ENCODE peak calls at places on chromosomes 4 and X, in five cellular contexts. One of them, this sample, is unnamed.
A peak's percentile ranks its signal among the peaks of the same experiment; 100 is the strongest.

GRCh38 chrX:123291623-123292022 is 107.5 kb downstream of the GRIA3 start:
- DNase-seq in activated B cell treated with CpG ODN at 0.5 μM for 24 hours: no peak
- DNase-seq in mucosa of descending colon: no peak
- DNase-seq in dorsolateral prefrontal cortex: no peak
- DNase-seq in choroid plexus epithelial cell: no peak
- DNase-seq in this sample: no peak

GRCh38 chr4:87087015-87087920 is 133.2 kb downstream of the KLHL8 start:
- DNase-seq in dorsolateral prefrontal cortex: no peak
- DNase-seq in mucosa of descending colon: no peak
- DNase-seq in choroid plexus epithelial cell: no peak
- DNase-seq in activated B cell treated with CpG ODN at 0.5 μM for 24 hours: no peak
- DNase-seq in this sample: no peak

GRCh38 chrX:10477525-10477924 is 142.9 kb downstream of the MID1 start:
- DNase-seq in dorsolateral prefrontal cortex: no peak
- DNase-seq in mucosa of descending colon: no peak
- DNase-seq in choroid plexus epithelial cell: no peak
- DNase-seq in activated B cell treated with CpG ODN at 0.5 μM for 24 hours: no peak
- DNase-seq in this sample: no peak

GRCh38 chrX:116010939-116011338 is 159.6 kb upstream of the AGTR2 start:
- DNase-seq in activated B cell treated with CpG ODN at 0.5 μM for 24 hours: no peak
- DNase-seq in choroid plexus epithelial cell: no peak
- DNase-seq in mucosa of descending colon: no peak
- DNase-seq in dorsolateral prefrontal cortex: no peak
- DNase-seq in this sample: no peak

GRCh38 chr4:177124436-177124835 is 185.2 kb upstream of the NEIL3 start:
- DNase-seq in activated B cell treated with CpG ODN at 0.5 μM for 24 hours: no peak
- DNase-seq in dorsolateral prefrontal cortex: no peak
- DNase-seq in mucosa of descending colon: no peak
- DNase-seq in choroid plexus epithelial cell: no peak
- DNase-seq in this sample: no peak

GRCh38 chrX:93420635-93421034 is 252.7 kb downstream of the NAP1L3 start:
- DNase-seq in dorsolateral prefrontal cortex: no peak
- DNase-seq in activated B cell treated with CpG ODN at 0.5 μM for 24 hours: no peak
- DNase-seq in choroid plexus epithelial cell: no peak
- DNase-seq in mucosa of descending colon: no peak
- DNase-seq in this sample: no peak

GRCh38 chr4:156322592-156322991 is 368.9 kb upstream of the CTSO start:
- DNase-seq in choroid plexus epithelial cell: peak; percentile 73
- DNase-seq in activated B cell treated with CpG ODN at 0.5 μM for 24 hours: no peak
- DNase-seq in mucosa of descending colon: no peak
- DNase-seq in dorsolateral prefrontal cortex: no peak
- DNase-seq in this sample: no peak

GRCh38 chr4:78720994-78721677 is 55.0 kb upstream of the BMP2K start:
- DNase-seq in mucosa of descending colon: no peak
- DNase-seq in dorsolateral prefrontal cortex: no peak
- DNase-seq in activated B cell treated with CpG ODN at 0.5 μM for 24 hours: no peak
- DNase-seq in choroid plexus epithelial cell: no peak
- DNase-seq in this sample: no peak

GRCh38 chr4:121740796-121741409 is 24.1 kb downstream of the SMIM43 start:
- DNase-seq in dorsolateral prefrontal cortex: no peak
- DNase-seq in choroid plexus epithelial cell: no peak
- DNase-seq in activated B cell treated with CpG ODN at 0.5 μM for 24 hours: no peak
- DNase-seq in mucosa of descending colon: no peak
- DNase-seq in this sample: no peak

GRCh38 chr4:182507808-182508207 is 264.6 kb downstream of the TENM3 start:
- DNase-seq in mucosa of descending colon: no peak
- DNase-seq in choroid plexus epithelial cell: no peak
- DNase-seq in activated B cell treated with CpG ODN at 0.5 μM for 24 hours: no peak
- DNase-seq in dorsolateral prefrontal cortex: no peak
- DNase-seq in this sample: no peak

GRCh38 chr4:54414545-54414944 is 185.5 kb downstream of the PDGFRA start:
- DNase-seq in dorsolateral prefrontal cortex: no peak
- DNase-seq in choroid plexus epithelial cell: no peak
- DNase-seq in activated B cell treated with CpG ODN at 0.5 μM for 24 hours: no peak
- DNase-seq in mucosa of descending colon: no peak
- DNase-seq in this sample: no peak

GRCh38 chr4:20687894-20688293 is 12.4 kb upstream of the PACRGL start:
- DNase-seq in activated B cell treated with CpG ODN at 0.5 μM for 24 hours: no peak
- DNase-seq in mucosa of descending colon: no peak
- DNase-seq in dorsolateral prefrontal cortex: no peak
- DNase-seq in choroid plexus epithelial cell: peak; percentile 50
- DNase-seq in this sample: no peak

GRCh38 chrX:37921758-37922157 is 74.4 kb upstream of the DYNLT3 start:
- DNase-seq in choroid plexus epithelial cell: peak; percentile 26
- DNase-seq in dorsolateral prefrontal cortex: no peak
- DNase-seq in mucosa of descending colon: no peak
- DNase-seq in activated B cell treated with CpG ODN at 0.5 μM for 24 hours: no peak
- DNase-seq in this sample: no peak

GRCh38 chr4:153115322-153116100 is 88.7 kb upstream of the TRIM2 start:
- DNase-seq in mucosa of descending colon: no peak
- DNase-seq in dorsolateral prefrontal cortex: no peak
- DNase-seq in choroid plexus epithelial cell: peak; percentile 77
- DNase-seq in activated B cell treated with CpG ODN at 0.5 μM for 24 hours: peak; percentile 31
- DNase-seq in this sample: peak; percentile 46

GRCh38 chrX:140040397-140040796 is 75.1 kb upstream of the CXorf66 start:
- DNase-seq in mucosa of descending colon: no peak
- DNase-seq in dorsolateral prefrontal cortex: no peak
- DNase-seq in choroid plexus epithelial cell: no peak
- DNase-seq in activated B cell treated with CpG ODN at 0.5 μM for 24 hours: no peak
- DNase-seq in this sample: no peak

GRCh38 chr4:142551513-142552280 is 294.4 kb downstream of the INPP4B start:
- DNase-seq in activated B cell treated with CpG ODN at 0.5 μM for 24 hours: no peak
- DNase-seq in dorsolateral prefrontal cortex: no peak
- DNase-seq in mucosa of descending colon: no peak
- DNase-seq in choroid plexus epithelial cell: no peak
- DNase-seq in this sample: no peak

GRCh38 chr4:24496597-24496996 is 87.8 kb downstream of the DHX15 start:
- DNase-seq in dorsolateral prefrontal cortex: no peak
- DNase-seq in activated B cell treated with CpG ODN at 0.5 μM for 24 hours: no peak
- DNase-seq in mucosa of descending colon: no peak
- DNase-seq in choroid plexus epithelial cell: no peak
- DNase-seq in this sample: no peak

GRCh38 chr4:3186609-3187008 is 62.4 kb upstream of the MSANTD1 start:
- DNase-seq in choroid plexus epithelial cell: no peak
- DNase-seq in mucosa of descending colon: no peak
- DNase-seq in dorsolateral prefrontal cortex: no peak
- DNase-seq in activated B cell treated with CpG ODN at 0.5 μM for 24 hours: no peak
- DNase-seq in this sample: no peak

GRCh38 chrX:13254076-13254785 is 65.6 kb downstream of the ATXN3L start:
- DNase-seq in mucosa of descending colon: peak; percentile 36
- DNase-seq in activated B cell treated with CpG ODN at 0.5 μM for 24 hours: no peak
- DNase-seq in choroid plexus epithelial cell: peak; percentile 85
- DNase-seq in dorsolateral prefrontal cortex: no peak
- DNase-seq in this sample: no peak

GRCh38 chr4:105088110-105088879 is 58.4 kb upstream of the TET2 start:
- DNase-seq in activated B cell treated with CpG ODN at 0.5 μM for 24 hours: no peak
- DNase-seq in dorsolateral prefrontal cortex: no peak
- DNase-seq in mucosa of descending colon: no peak
- DNase-seq in choroid plexus epithelial cell: peak; percentile 68
- DNase-seq in this sample: no peak

GRCh38 chr4:79445371-79445781 is 37.3 kb upstream of the GK2 start:
- DNase-seq in choroid plexus epithelial cell: no peak
- DNase-seq in dorsolateral prefrontal cortex: no peak
- DNase-seq in activated B cell treated with CpG ODN at 0.5 μM for 24 hours: no peak
- DNase-seq in mucosa of descending colon: no peak
- DNase-seq in this sample: no peak

GRCh38 chr4:152032722-152033131 is 271.9 kb upstream of the GATB start:
- DNase-seq in activated B cell treated with CpG ODN at 0.5 μM for 24 hours: no peak
- DNase-seq in choroid plexus epithelial cell: peak; percentile 49
- DNase-seq in mucosa of descending colon: no peak
- DNase-seq in dorsolateral prefrontal cortex: no peak
- DNase-seq in this sample: no peak

GRCh38 chr4:165621983-165622382 is 243.2 kb downstream of the CPE start:
- DNase-seq in activated B cell treated with CpG ODN at 0.5 μM for 24 hours: no peak
- DNase-seq in dorsolateral prefrontal cortex: no peak
- DNase-seq in mucosa of descending colon: no peak
- DNase-seq in choroid plexus epithelial cell: no peak
- DNase-seq in this sample: no peak

GRCh38 chrX:112636951-112637541 is 42.7 kb downstream of the LHFPL1 start:
- DNase-seq in dorsolateral prefrontal cortex: no peak
- DNase-seq in activated B cell treated with CpG ODN at 0.5 μM for 24 hours: no peak
- DNase-seq in mucosa of descending colon: no peak
- DNase-seq in choroid plexus epithelial cell: peak; percentile 14
- DNase-seq in this sample: no peak

GRCh38 chr4:165383757-165384156 is 4.9 kb downstream of the CPE start:
- DNase-seq in dorsolateral prefrontal cortex: no peak
- DNase-seq in activated B cell treated with CpG ODN at 0.5 μM for 24 hours: no peak
- DNase-seq in mucosa of descending colon: no peak
- DNase-seq in choroid plexus epithelial cell: peak; percentile 45
- DNase-seq in this sample: no peak

GRCh38 chrX:136183917-136184316 is 36.6 kb downstream of the FHL1 start:
- DNase-seq in activated B cell treated with CpG ODN at 0.5 μM for 24 hours: no peak
- DNase-seq in choroid plexus epithelial cell: peak; percentile 56
- DNase-seq in mucosa of descending colon: no peak
- DNase-seq in dorsolateral prefrontal cortex: no peak
- DNase-seq in this sample: no peak

GRCh38 chr4:174672276-174672675 is 150.0 kb upstream of the HPGD start:
- DNase-seq in mucosa of descending colon: no peak
- DNase-seq in choroid plexus epithelial cell: peak; percentile 36
- DNase-seq in dorsolateral prefrontal cortex: no peak
- DNase-seq in activated B cell treated with CpG ODN at 0.5 μM for 24 hours: no peak
- DNase-seq in this sample: no peak

GRCh38 chr4:7151668-7152227 is 40.6 kb upstream of the SORCS2 start:
- DNase-seq in mucosa of descending colon: no peak
- DNase-seq in activated B cell treated with CpG ODN at 0.5 μM for 24 hours: no peak
- DNase-seq in choroid plexus epithelial cell: no peak
- DNase-seq in dorsolateral prefrontal cortex: no peak
- DNase-seq in this sample: no peak
- TF ChIP-seq CTCF in mucosa of descending colon: peak; percentile 12
- TF ChIP-seq CTCF in activated B cell treated with CpG ODN at 0.5 μM for 24 hours: no peak
- TF ChIP-seq CTCF in choroid plexus epithelial cell: peak; percentile 49
- TF ChIP-seq CTCF in dorsolateral prefrontal cortex: no peak
- TF ChIP-seq CTCF in this sample: no peak

GRCh38 chrX:125137521-125137920 is 182.2 kb upstream of the TEX13C start:
- DNase-seq in mucosa of descending colon: no peak
- DNase-seq in choroid plexus epithelial cell: no peak
- DNase-seq in dorsolateral prefrontal cortex: no peak
- DNase-seq in activated B cell treated with CpG ODN at 0.5 μM for 24 hours: no peak
- DNase-seq in this sample: no peak

GRCh38 chrX:125131146-125131545 is 188.5 kb upstream of the TEX13C start:
- DNase-seq in dorsolateral prefrontal cortex: no peak
- DNase-seq in choroid plexus epithelial cell: no peak
- DNase-seq in activated B cell treated with CpG ODN at 0.5 μM for 24 hours: no peak
- DNase-seq in mucosa of descending colon: no peak
- DNase-seq in this sample: no peak

GRCh38 chrX:125132274-125132673 is 187.4 kb upstream of the TEX13C start:
- DNase-seq in dorsolateral prefrontal cortex: no peak
- DNase-seq in mucosa of descending colon: no peak
- DNase-seq in activated B cell treated with CpG ODN at 0.5 μM for 24 hours: no peak
- DNase-seq in choroid plexus epithelial cell: no peak
- DNase-seq in this sample: no peak
- TF ChIP-seq CTCF in dorsolateral prefrontal cortex: peak; percentile 13
- TF ChIP-seq CTCF in mucosa of descending colon: no peak
- TF ChIP-seq CTCF in activated B cell treated with CpG ODN at 0.5 μM for 24 hours: no peak
- TF ChIP-seq CTCF in choroid plexus epithelial cell: no peak
- TF ChIP-seq CTCF in this sample: no peak

DNA sequence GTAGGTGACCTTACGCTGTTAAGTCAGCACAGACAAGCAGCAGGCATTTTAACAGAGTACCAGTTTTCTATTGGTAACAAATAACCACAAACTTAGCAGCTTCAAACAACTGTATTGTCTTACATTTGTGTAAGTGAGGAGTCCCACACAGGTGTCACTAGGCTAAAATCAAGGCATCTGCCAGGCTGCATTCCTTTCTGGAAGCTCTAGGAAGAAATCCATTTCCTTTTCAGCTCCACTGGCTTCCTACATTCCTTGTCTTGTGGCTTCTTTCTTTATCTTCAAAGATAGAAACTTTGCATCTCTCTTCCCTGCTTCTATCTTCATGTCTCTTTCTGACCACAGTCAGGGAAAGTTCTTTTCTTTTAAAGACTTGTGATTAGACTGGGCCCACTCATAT is 139.9 kb downstream of the TMEM144 start:
- DNase-seq in choroid plexus epithelial cell: no peak
- DNase-seq in activated B cell treated with CpG ODN at 0.5 μM for 24 hours: no peak
- DNase-seq in dorsolateral prefrontal cortex: no peak
- DNase-seq in mucosa of descending colon: no peak
- DNase-seq in this sample: no peak
- TF ChIP-seq CTCF in choroid plexus epithelial cell: no peak
- TF ChIP-seq CTCF in activated B cell treated with CpG ODN at 0.5 μM for 24 hours: no peak
- TF ChIP-seq CTCF in dorsolateral prefrontal cortex: no peak
- TF ChIP-seq CTCF in mucosa of descending colon: no peak
- TF ChIP-seq CTCF in this sample: no peak

GRCh38 chr4:169848018-169848417 is 90.3 kb upstream of the HPF1 start:
- DNase-seq in dorsolateral prefrontal cortex: no peak
- DNase-seq in mucosa of descending colon: peak; percentile 27
- DNase-seq in choroid plexus epithelial cell: no peak
- DNase-seq in activated B cell treated with CpG ODN at 0.5 μM for 24 hours: no peak
- DNase-seq in this sample: no peak
- TF ChIP-seq CTCF in dorsolateral prefrontal cortex: no peak
- TF ChIP-seq CTCF in mucosa of descending colon: no peak
- TF ChIP-seq CTCF in choroid plexus epithelial cell: no peak
- TF ChIP-seq CTCF in activated B cell treated with CpG ODN at 0.5 μM for 24 hours: no peak
- TF ChIP-seq CTCF in this sample: no peak